ENCODE peak calls at places on chromosomes 6 and 20, in six cellular contexts. N is AG10803, G is mucosa of descending colon, X is endothelial cell, W is HTR-8/SVneo, F is NAMALWA. P is an unnamed sample.

GRCh38 chr6:134217516-134218140 is 100.3 kb downstream of the SGK1 start:
- DNase-seq in F (no peak), G (no peak), X (no peak), W (no peak), N (peak), P (no peak)

GRCh38 chr6:3801960-3802359 is 47.2 kb upstream of the FAM50B start:
- DNase-seq in G (no peak), N (no peak), X (no peak), W (no peak), F (no peak), P (no peak)

GRCh38 chr20:37990571-37991151 is 42.6 kb downstream of the TTI1 start:
- DNase-seq in X (no peak), G (peak), N (peak), F (peak), W (no peak), P (peak)

GRCh38 chr6:47126647-47127339 is 84.7 kb upstream of the ADGRF1 start:
- DNase-seq in G (no peak), X (no peak), N (no peak), W (no peak), F (no peak), P (peak)

GRCh38 chr6:170444811-170445211 is 108.3 kb downstream of the PSMB1 start:
- DNase-seq in F (no peak), W (no peak), G (no peak), X (no peak), N (no peak), P (no peak)

GRCh38 chr20:20448891-20449290 is 81.0 kb downstream of the INSM1 start:
- DNase-seq in W (no peak), N (no peak), X (no peak), F (no peak), G (no peak), P (peak)

GRCh38 chr20:37947943-37948342 is 45.0 kb downstream of the VSTM2L start:
- DNase-seq in W (no peak), X (no peak), F (no peak), N (no peak), G (no peak), P (no peak)

GRCh38 chr20:37344506-37345338 is 1.2 kb upstream of the SRC start:
- DNase-seq in G (peak), F (no peak), X (no peak), W (no peak), N (no peak), P (peak)

GRCh38 chr6:107618672-107619071 is 128.8 kb downstream of the SOBP start:
- DNase-seq in W (no peak), X (no peak), G (no peak), N (no peak), F (peak), P (no peak)

GRCh38 chr6:30951907-30952469 is 11.2 kb downstream of the MUCL3 start:
- DNase-seq in G (no peak), N (no peak), F (no peak), X (no peak), W (no peak), P (no peak)

GRCh38 chr6:121858976-121859375 is 423.5 kb downstream of the GJA1 start:
- DNase-seq in W (no peak), F (no peak), X (no peak), G (no peak), N (peak), P (no peak)

GRCh38 chr20:18314786-18315406 is 26.6 kb downstream of the ZNF133 start:
- DNase-seq in W (peak), F (no peak), G (no peak), N (peak), X (no peak), P (no peak)

GRCh38 chr6:38959138-38959537 is 89.4 kb upstream of the GLP1R start:
- DNase-seq in X (no peak), N (no peak), W (no peak), F (no peak), G (no peak), P (no peak)

GRCh38 chr6:97097068-97098047 is 172.8 kb downstream of the KLHL32 start:
- DNase-seq in N (no peak), X (no peak), F (no peak), G (no peak), W (no peak), P (no peak)

GRCh38 chr20:3687655-3688054 is 5.8 kb upstream of the ADAM33 start:
- DNase-seq in G (no peak), W (peak), X (no peak), F (no peak), N (peak), P (peak)

GRCh38 chr20:58340151-58340550 is 30.6 kb downstream of the RAB22A start:
- DNase-seq in W (no peak), X (no peak), N (no peak), F (no peak), G (no peak), P (no peak)

GRCh38 chr6:92479821-92480220 is 939.5 kb downstream of the EPHA7 start:
- DNase-seq in W (no peak), N (peak), G (no peak), F (no peak), X (no peak), P (peak)

GRCh38 chr6:118187568-118188164 is 280.6 kb downstream of the SLC35F1 start:
- DNase-seq in W (no peak), F (no peak), X (no peak), G (no peak), N (peak), P (no peak)

GRCh38 chr6:26217714-26218075 is 130.5 kb downstream of the HFE start:
- DNase-seq in F (no peak), N (no peak), G (peak), W (no peak), X (no peak), P (peak)